ENCODE peak calls at places on chromosome 17, in six cellular contexts. C is GM12891, A is H1, L is GM12878, E is HepG2, X is K562. H is an unnamed sample.

GRCh38 chr17:6021011-6021400 is 49.2 kb upstream of the WSCD1 start:
- DNase-seq in C (no peak), A (no peak), L (no peak), E (no peak), X (no peak), H (no peak)

GRCh38 chr17:55238197-55238930 is 26.4 kb upstream of the HLF start:
- DNase-seq in C (peak; percentile 96), A (peak; percentile 89), L (peak; percentile 59), E (peak; percentile 94), X (peak; percentile 99), H (peak; percentile 91)

GRCh38 chr17:11467639-11468038 is 130.6 kb upstream of the DNAH9 start:
- DNase-seq in C (no peak), A (no peak), L (no peak), E (no peak), X (no peak), H (no peak)

GRCh38 chr17:17822189-17822978 is 14.4 kb downstream of the SREBF1 start:
- DNase-seq in C (no peak), A (no peak), L (no peak), E (no peak), X (no peak), H (no peak)

GRCh38 chr17:73821665-73822064 is 177.4 kb upstream of the SDK2 start:
- DNase-seq in C (no peak), A (no peak), L (no peak), E (no peak), X (no peak), H (no peak)

GRCh38 chr17:15247891-15248529 is 17.1 kb downstream of the PMP22 start:
- DNase-seq in C (no peak), A (no peak), L (no peak), E (no peak), X (no peak), H (no peak)

GRCh38 chr17:75998327-75998795 is 2.3 kb upstream of the CDK3 start:
- DNase-seq in C (no peak), A (no peak), L (no peak), E (peak; percentile 80), X (no peak), H (no peak)

GRCh38 chr17:17235212-17236174 is 1.5 kb downstream of the FLCN start:
- DNase-seq in C (no peak), A (no peak), L (no peak), E (peak; percentile 22), X (no peak), H (no peak)

GRCh38 chr17:72763981-72764380 is 328.5 kb downstream of the SLC39A11 start:
- DNase-seq in C (no peak), A (no peak), L (no peak), E (no peak), X (no peak), H (no peak)

GRCh38 chr17:39236981-39237441 is 11.3 kb upstream of the STAC2 start:
- DNase-seq in C (no peak), A (no peak), L (no peak), E (no peak), X (no peak), H (no peak)

GRCh38 chr17:67218385-67218950 is 26.5 kb downstream of the HELZ start:
- DNase-seq in C (no peak), A (no peak), L (no peak), E (no peak), X (no peak), H (no peak)

GRCh38 chr17:40483679-40484078 is 17.7 kb downstream of the TNS4 start:
- DNase-seq in C (no peak), A (no peak), L (no peak), E (no peak), X (no peak), H (no peak)

GRCh38 chr17:73550561-73550960 is 93.7 kb downstream of the SDK2 start:
- DNase-seq in C (no peak), A (no peak), L (no peak), E (no peak), X (no peak), H (no peak)

GRCh38 chr17:15516150-15516549 is 47.1 kb downstream of the TVP23C start:
- DNase-seq in C (no peak), A (no peak), L (no peak), E (no peak), X (no peak), H (no peak)

GRCh38 chr17:1966274-1967086 is 58.7 kb downstream of the RTN4RL1 start:
- DNase-seq in C (no peak), A (no peak), L (no peak), E (no peak), X (no peak), H (no peak)

GRCh38 chr17:29565643-29566472 is 979 bp downstream of the ABHD15 start:
- DNase-seq in C (no peak), A (no peak), L (no peak), E (peak; percentile 25), X (no peak), H (peak; percentile 52)

GRCh38 chr17:71830916-71831315 is 289.9 kb upstream of the SOX9 start:
- DNase-seq in C (no peak), A (peak; percentile 25), L (no peak), E (no peak), X (no peak), H (no peak)

GRCh38 chr17:40517981-40518380 is 16.6 kb upstream of the TNS4 start:
- DNase-seq in C (no peak), A (no peak), L (no peak), E (no peak), X (no peak), H (no peak)

DNA sequence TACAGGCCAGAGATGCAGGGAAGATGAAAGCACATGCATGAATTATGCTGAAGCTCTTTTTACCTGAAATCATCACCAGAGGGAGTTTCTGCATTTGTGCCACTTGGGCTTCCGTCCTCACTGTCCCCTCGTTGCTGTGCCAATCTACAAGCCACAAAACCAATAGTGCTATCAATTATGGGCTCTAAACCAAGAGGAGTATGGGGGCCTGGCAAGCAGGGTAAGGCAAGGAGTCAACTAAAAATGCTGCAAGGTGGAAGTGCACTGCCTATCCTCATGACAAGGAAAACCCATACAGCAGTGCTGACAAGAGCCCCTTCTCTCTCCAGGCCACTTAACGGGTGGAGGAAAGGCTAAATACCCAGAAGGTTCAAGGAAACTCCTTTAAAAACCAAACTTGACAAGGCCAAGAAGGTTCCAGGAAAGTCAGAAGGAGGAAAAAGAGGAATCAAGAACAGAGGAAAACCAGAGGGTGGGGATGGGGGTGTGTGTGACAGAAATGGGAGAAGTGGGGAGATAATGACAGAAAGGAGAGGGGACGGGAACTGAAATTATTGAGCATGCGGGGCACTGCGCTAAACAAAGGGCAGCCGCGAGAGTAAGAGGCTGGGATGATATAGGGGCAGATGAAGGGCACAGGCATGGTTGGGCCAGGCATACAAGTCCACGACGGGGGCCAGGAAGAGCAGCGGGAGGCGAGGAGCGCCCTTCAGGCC is 674 bp downstream of the C17orf75 start:
- DNase-seq in C (no peak), A (no peak), L (no peak), E (peak; percentile 58), X (peak; percentile 26), H (no peak)
- TF ChIP-seq POLR2A in C (no peak), A (no peak), L (no peak), E (no peak), X (no peak), H (no peak)

DNA sequence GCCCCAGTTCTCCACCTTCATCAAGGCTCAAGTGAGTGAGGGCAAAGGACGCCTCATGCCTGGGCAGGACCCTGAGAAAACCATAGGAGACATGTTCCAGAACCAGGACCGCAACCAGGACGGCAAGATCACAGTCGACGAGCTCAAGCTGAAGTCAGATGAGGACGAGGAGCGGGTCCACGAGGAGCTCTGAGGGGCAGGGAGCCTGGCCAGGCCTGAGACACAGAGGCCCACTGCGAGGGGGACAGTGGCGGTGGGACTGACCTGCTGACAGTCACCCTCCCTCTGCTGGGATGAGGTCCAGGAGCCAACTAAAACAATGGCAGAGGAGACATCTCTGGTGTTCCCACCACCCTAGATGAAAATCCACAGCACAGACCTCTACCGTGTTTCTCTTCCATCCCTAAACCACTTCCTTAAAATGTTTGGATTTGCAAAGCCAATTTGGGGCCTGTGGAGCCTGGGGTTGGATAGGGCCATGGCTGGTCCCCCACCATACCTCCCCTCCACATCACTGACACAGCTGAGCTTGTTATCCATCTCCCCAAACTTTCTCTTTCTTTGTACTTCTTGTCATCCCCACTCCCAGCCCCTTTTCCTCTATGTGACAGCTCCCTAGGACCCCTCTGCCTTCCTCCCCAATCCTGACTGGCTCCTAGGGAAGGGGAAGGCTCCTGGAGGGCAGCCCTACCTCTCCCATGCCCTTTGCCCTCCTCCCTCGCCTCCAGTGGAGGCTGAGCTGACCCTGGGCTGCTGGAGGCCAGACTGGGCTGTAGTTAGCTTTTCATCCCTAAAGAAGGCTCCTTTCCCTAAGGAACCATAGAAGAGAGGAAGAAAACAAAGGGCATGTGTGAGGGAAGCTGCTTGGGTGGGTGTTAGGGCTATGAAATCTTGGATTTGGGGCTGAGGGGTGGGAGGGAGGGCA is 9.7 kb downstream of the FKBP10 start:
- DNase-seq in C (no peak), A (no peak), L (no peak), E (no peak), X (no peak), H (no peak)
- TF ChIP-seq POLR2AphosphoS5 in C (no peak), A (no peak), L (no peak), E (peak; percentile 42), X (no peak), H (no peak)

DNA sequence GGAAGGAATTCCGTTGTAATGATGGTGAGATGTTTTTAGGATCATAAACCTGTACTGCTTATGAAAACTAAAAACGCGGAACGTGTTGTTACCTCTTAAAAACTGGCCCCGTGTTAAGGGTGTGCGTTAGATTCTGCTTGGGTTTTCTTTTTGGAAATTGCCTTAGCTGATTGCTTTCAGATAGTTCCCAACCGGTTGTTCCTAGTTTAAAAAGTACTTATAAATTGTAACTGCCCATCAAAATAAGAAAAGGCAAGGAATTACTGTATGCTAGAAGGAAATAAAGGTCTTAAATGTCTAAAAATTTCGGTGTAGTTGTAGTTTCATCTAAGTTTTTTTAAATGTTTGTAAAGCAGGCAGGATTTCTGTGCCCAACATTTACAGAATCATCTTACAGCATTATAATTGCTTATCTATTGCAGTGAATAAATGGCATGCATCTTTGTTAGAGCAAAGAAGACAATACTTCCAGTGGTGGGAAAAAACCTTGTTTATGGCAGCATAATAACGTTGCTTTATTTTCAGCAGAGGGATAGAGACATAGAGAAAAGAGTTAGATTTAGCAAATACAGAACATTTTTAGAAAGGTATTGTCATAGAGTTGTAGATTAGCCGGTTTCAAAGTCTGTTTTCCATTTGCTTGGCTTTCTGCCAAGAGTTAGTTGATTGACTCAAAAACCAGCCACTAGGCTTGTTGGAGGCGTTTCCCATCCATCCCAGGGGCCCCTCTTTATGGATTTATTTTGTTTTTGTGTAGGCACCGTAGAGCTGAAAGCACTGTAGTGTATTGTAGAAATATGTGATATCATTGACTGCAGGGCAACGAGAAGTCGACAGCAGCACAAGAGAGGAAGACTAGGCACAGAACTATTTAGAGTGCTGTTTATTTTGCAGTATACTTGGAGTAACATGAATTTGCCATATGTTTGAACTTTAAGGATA is 1.7 kb downstream of the PPM1D start:
- DNase-seq in C (no peak), A (no peak), L (peak; percentile 40), E (peak; percentile 88), X (peak; percentile 73), H (no peak)
- TF ChIP-seq TAF1 in C (no peak), A (no peak), L (no peak), E (peak; percentile 45), X (no peak), H (no peak)

DNA sequence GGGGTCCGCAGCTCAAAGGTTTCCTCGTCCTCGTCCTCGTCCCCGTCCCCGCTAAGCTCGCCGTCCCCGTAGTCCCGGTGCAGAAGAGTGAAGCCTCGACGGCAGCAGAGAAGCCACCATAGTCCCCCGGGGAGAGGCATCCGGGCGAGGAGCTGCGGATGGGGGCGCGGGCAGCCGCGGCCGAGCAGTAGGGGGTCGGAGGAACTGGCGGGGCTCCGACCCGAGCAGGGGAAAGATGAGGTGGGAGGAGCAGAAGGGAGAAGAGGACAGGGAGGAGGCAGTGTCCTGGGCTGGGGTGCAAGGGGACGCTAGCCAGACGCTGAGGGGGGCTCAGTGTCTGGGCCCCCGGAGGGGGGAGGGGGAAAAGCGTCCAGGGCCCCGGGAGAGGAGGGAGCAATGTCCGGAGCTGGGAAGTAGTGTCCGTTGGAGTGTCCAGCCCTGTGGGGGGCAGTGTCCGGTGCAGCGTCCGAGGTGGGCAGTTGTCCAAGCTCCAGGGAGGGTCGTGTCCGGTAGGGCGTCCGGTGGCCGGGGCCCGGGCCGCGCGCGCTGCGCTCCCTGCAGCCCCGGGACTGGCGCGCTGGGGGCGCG is at the start of gene PLEKHH3:
- DNase-seq in C (no peak), A (no peak), L (no peak), E (no peak), X (no peak), H (no peak)
- TF ChIP-seq POLR2A in C (no peak), A (no peak), L (peak; percentile 69), E (no peak), X (peak; percentile 66), H (no peak)